ENCODE peak calls at places on chromosomes 4 and X, in five cellular contexts. S is gastrocnemius medialis, N is A549, V is GM12891, H is HCT116. O is an unnamed sample.
A peak's percentile ranks its signal among the peaks of the same experiment; 100 is the strongest.

GRCh38 chrX:13551610-13552009 is 17.8 kb upstream of the EGFL6 start:
- DNase-seq in S (no peak), N (no peak), V (no peak), H (no peak), O (no peak)

GRCh38 chr4:53321988-53322289 is 43.9 kb downstream of the SCFD2 start:
- DNase-seq in S (no peak), N (no peak), V (no peak), H (no peak), O (no peak)

GRCh38 chr4:93480452-93480851 is 348.1 kb upstream of the ATOH1 start:
- DNase-seq in S (no peak), N (no peak), V (no peak), H (peak; percentile 15), O (no peak)

GRCh38 chrX:40366661-40367060 is 214.1 kb upstream of the ATP6AP2 start:
- DNase-seq in S (no peak), N (no peak), V (no peak), H (no peak), O (no peak)

GRCh38 chrX:327660-328126 is 9.1 kb upstream of the GTPBP6 start:
- DNase-seq in S (no peak), N (no peak), V (no peak), H (no peak), O (no peak)

GRCh38 chrX:6227445-6227820 is 1.2 kb downstream of the NLGN4X start:
- DNase-seq in S (no peak), N (no peak), V (no peak), H (no peak), O (no peak)

GRCh38 chr4:13544556-13545393 is 467 bp upstream of the NKX3-2 start:
- DNase-seq in S (no peak), N (peak; percentile 90), V (no peak), H (peak; percentile 81), O (peak; percentile 44)

GRCh38 chr4:128310266-128310697 is 22.7 kb upstream of the PGRMC2 start:
- DNase-seq in S (peak; percentile 25), N (peak; percentile 3), V (no peak), H (no peak), O (no peak)

GRCh38 chrX:108641589-108642272 is 94.6 kb downstream of the IRS4 start:
- DNase-seq in S (no peak), N (no peak), V (no peak), H (no peak), O (no peak)

GRCh38 chr4:56958111-56958517 is 19.3 kb downstream of the NOA1 start:
- DNase-seq in S (peak; percentile 91), N (no peak), V (no peak), H (no peak), O (no peak)

GRCh38 chrX:9611436-9612145 is 146.7 kb downstream of the TBL1X start:
- DNase-seq in S (no peak), N (no peak), V (no peak), H (no peak), O (no peak)

GRCh38 chrX:39437670-39438441 is 636.6 kb downstream of the MID1IP1 start:
- DNase-seq in S (no peak), N (no peak), V (no peak), H (no peak), O (no peak)

GRCh38 chr4:99811850-99812249 is 4.8 kb upstream of the DAPP1 start:
- DNase-seq in S (no peak), N (no peak), V (no peak), H (peak; percentile 33), O (no peak)

GRCh38 chr4:150385606-150386005 is 196.3 kb upstream of the MAB21L2 start:
- DNase-seq in S (peak; percentile 20), N (no peak), V (no peak), H (no peak), O (no peak)

GRCh38 chrX:112609631-112610030 is 70.1 kb downstream of the LHFPL1 start:
- DNase-seq in S (no peak), N (no peak), V (no peak), H (no peak), O (no peak)

GRCh38 chrX:150980186-150980585 is 2.9 kb upstream of the HMGB3 start:
- DNase-seq in S (no peak), N (no peak), V (no peak), H (no peak), O (no peak)

GRCh38 chr4:180990931-180991330 is 1252.3 kb upstream of the TENM3 start:
- DNase-seq in S (no peak), N (no peak), V (no peak), H (no peak), O (no peak)

GRCh38 chr4:15963568-15963967 is 593 bp upstream of the FGFBP2 start:
- DNase-seq in S (no peak), N (no peak), V (peak; percentile 30), H (no peak), O (peak; percentile 30)

GRCh38 chr4:107824367-107825071 is at the start of gene SGMS2:
- DNase-seq in S (peak; percentile 84), N (peak; percentile 68), V (peak; percentile 20), H (peak; percentile 88), O (peak; percentile 13)
- TF ChIP-seq POLR2A in S (peak; percentile 73), N (peak; percentile 34), V (no peak), H (peak; percentile 72), O (no peak)

GRCh38 chrX:152932598-152933175 is 34.8 kb downstream of the ZNF185 start:
- DNase-seq in S (no peak), N (no peak), V (no peak), H (no peak), O (no peak)
- TF ChIP-seq POLR2A in S (no peak), N (no peak), V (no peak), H (no peak), O (no peak)

GRCh38 chr4:139790291-139790690 is 124.7 kb downstream of the MGST2 start:
- DNase-seq in S (no peak), N (no peak), V (no peak), H (no peak), O (no peak)

GRCh38 chr4:139785356-139785755 is 119.7 kb downstream of the MGST2 start:
- DNase-seq in S (no peak), N (no peak), V (no peak), H (no peak), O (no peak)

GRCh38 chr4:139789096-139789495 is 123.5 kb downstream of the MGST2 start:
- DNase-seq in S (no peak), N (no peak), V (no peak), H (no peak), O (no peak)

GRCh38 chr4:139783761-139784484 is 118.3 kb downstream of the MGST2 start:
- DNase-seq in S (no peak), N (no peak), V (no peak), H (no peak), O (no peak)

DNA sequence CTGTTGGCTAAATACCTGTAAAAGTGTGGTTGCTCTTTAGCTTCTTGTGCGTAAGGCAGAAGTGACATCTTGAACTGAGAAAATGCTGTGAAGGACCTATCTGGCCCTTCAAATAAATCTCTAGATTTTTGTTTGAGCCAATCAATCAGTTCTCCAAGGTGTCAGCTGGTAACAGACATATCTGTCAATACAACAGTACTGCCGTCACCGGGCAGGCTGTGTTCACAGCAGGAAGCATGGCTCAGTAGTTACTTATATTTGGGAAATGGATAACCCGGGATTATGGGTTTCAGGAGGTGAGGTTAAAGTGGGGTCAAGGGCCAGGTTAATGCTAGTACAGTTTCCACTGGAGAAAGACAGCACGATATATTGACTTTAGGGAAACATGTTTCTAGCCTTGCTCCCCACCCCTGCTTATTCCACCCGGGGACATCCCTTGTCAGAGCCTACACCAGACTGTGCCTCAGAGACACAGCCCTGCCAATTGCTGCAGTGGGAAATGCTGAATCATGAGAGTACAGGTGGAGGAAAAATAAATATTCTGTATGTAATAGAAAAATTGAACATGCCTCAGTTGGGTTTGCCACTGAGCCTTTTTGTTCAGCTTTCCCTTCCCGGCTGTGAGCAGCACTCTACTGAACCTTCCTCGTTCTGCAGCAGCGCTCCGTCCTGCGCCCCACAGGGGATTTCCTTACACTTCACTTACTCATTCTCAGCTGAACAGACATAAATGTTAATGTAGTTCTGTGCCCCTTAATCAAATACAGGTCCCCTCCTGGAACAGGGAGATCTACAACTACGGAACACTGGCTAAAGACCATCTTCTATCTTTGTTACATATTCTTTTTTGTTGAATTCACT is 121.1 kb downstream of the MGST2 start:
- DNase-seq in S (no peak), N (no peak), V (no peak), H (no peak), O (no peak)
- TF ChIP-seq POLR2A in S (no peak), N (no peak), V (no peak), H (no peak), O (no peak)

GRCh38 chr4:74631988-74632387 is 162.3 kb downstream of the BTC start:
- DNase-seq in S (no peak), N (no peak), V (no peak), H (no peak), O (no peak)

GRCh38 chr4:74630551-74630950 is 163.8 kb downstream of the BTC start:
- DNase-seq in S (no peak), N (no peak), V (no peak), H (no peak), O (no peak)

GRCh38 chr4:74631338-74631737 is 163.0 kb downstream of the BTC start:
- DNase-seq in S (no peak), N (no peak), V (no peak), H (no peak), O (no peak)

GRCh38 chr4:74635074-74635473 is 159.2 kb downstream of the BTC start:
- DNase-seq in S (no peak), N (no peak), V (no peak), H (peak; percentile 87), O (no peak)

DNA sequence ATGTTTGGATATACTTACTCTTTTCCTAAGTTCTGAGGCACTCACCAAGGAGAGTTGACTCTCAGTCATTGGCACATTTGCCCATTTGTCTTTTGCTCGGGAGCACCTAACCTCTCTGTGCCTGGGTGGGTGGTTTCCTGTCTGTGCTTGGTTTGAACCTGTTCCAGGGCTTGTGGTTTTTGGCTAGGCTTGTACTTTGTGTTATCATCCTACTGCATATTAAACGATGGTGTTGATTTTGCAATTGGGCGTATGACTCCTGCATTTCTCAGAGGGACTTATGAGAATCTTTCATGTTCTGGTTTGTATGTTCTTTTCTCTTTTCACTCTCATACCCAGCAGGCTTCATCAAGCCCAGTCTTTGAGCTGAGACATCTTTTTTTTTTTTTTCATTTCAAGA is 161.7 kb downstream of the BTC start:
- DNase-seq in S (no peak), N (no peak), V (no peak), H (peak; percentile 95), O (no peak)
- TF ChIP-seq POLR2A in S (no peak), N (no peak), V (no peak), H (no peak), O (no peak)